ENCODE peak calls at places on chromosome 1, in six cellular contexts. W is A549, H is IMR-90, R is Peyer's patch, L is endothelial cell of umbilical vein, K is heart left ventricle. J is an unnamed sample.

GRCh38 chr1:59971464-59971911 is 44.9 kb upstream of the CYP2J2 start:
- DNase-seq in W (peak; percentile 42), H (peak; percentile 34), R (peak; percentile 82), L (peak; percentile 63), K (peak; percentile 68), J (peak; percentile 80)

GRCh38 chr1:175845371-175845770 is 102.0 kb upstream of the TNR start:
- DNase-seq in W (no peak), H (no peak), R (no peak), L (no peak), K (no peak), J (no peak)

GRCh38 chr1:36248250-36248894 is 24.1 kb downstream of the THRAP3 start:
- DNase-seq in W (peak; percentile 92), H (peak; percentile 93), R (peak; percentile 57), L (peak; percentile 59), K (no peak), J (no peak)

GRCh38 chr1:239831577-239832355 is 259.9 kb upstream of the FMN2 start:
- DNase-seq in W (no peak), H (no peak), R (no peak), L (no peak), K (no peak), J (no peak)

GRCh38 chr1:4126731-4127594 is 226.9 kb upstream of the C1orf174 start:
- DNase-seq in W (no peak), H (no peak), R (no peak), L (no peak), K (no peak), J (no peak)

GRCh38 chr1:172429324-172430127 is 9.0 kb downstream of the C1orf105 start:
- DNase-seq in W (peak; percentile 82), H (peak; percentile 70), R (no peak), L (peak; percentile 78), K (no peak), J (no peak)

GRCh38 chr1:153649867-153650235 is 8.7 kb upstream of the SNAPIN start:
- DNase-seq in W (no peak), H (no peak), R (peak; percentile 34), L (no peak), K (peak; percentile 82), J (no peak)

GRCh38 chr1:41955461-41956159 is 36.9 kb upstream of the HIVEP3 start:
- DNase-seq in W (peak; percentile 24), H (peak; percentile 86), R (no peak), L (peak; percentile 84), K (no peak), J (peak; percentile 56)

GRCh38 chr1:89884718-89885596 is 64.1 kb downstream of the LRRC8D start:
- DNase-seq in W (peak; percentile 14), H (peak; percentile 69), R (no peak), L (peak; percentile 87), K (no peak), J (no peak)

GRCh38 chr1:40745180-40745579 is 38.4 kb upstream of the KCNQ4 start:
- DNase-seq in W (no peak), H (peak; percentile 80), R (no peak), L (no peak), K (no peak), J (no peak)

GRCh38 chr1:107110346-107110745 is 30.5 kb upstream of the NTNG1 start:
- DNase-seq in W (no peak), H (no peak), R (no peak), L (no peak), K (no peak), J (no peak)

GRCh38 chr1:99264201-99265021 is at the start of gene PLPPR4:
- DNase-seq in W (peak; percentile 2), H (peak; percentile 43), R (peak; percentile 50), L (peak; percentile 24), K (peak; percentile 57), J (peak; percentile 10)

GRCh38 chr1:54312874-54313316 is 93.3 kb downstream of the SSBP3 start:
- DNase-seq in W (peak; percentile 18), H (peak; percentile 77), R (no peak), L (peak; percentile 86), K (peak; percentile 73), J (peak; percentile 29)

GRCh38 chr1:236058141-236058626 is 6.7 kb downstream of the NID1 start:
- DNase-seq in W (no peak), H (peak; percentile 57), R (no peak), L (peak; percentile 10), K (no peak), J (no peak)

DNA sequence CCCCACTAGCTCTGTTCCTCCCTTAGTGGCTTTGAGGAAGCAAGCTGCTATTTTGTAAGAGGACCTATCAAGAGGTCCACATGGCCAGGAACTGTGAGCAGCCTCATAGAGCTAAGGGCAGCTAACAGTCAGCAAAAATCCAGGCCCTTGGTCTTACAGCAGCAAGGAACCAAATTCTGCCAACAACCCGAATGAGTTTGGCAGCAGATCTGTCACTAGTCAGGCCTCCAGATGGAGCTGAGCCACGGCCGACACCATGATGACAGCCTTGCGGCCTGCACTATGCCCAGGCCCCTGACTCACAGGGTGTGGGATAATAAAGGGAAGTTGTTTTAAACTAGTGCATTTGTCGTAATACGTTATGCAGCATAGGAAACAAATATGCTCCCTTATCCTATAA is 28.0 kb upstream of the H3-3A start:
- DNase-seq in W (no peak), H (peak; percentile 96), R (peak; percentile 88), L (peak; percentile 89), K (peak; percentile 91), J (peak; percentile 44)
- TF ChIP-seq POLR2A in W (no peak), H (no peak), R (peak; percentile 38), L (no peak), K (no peak), J (no peak)

GRCh38 chr1:28232558-28233263 is at the start of gene DNAJC8:
- DNase-seq in W (peak; percentile 89), H (peak; percentile 90), R (peak; percentile 94), L (peak; percentile 91), K (peak; percentile 97), J (peak; percentile 63)
- TF ChIP-seq POLR2A in W (peak; percentile 67), H (peak; percentile 84), R (peak; percentile 71), L (peak; percentile 79), K (no peak), J (peak; percentile 52)

DNA sequence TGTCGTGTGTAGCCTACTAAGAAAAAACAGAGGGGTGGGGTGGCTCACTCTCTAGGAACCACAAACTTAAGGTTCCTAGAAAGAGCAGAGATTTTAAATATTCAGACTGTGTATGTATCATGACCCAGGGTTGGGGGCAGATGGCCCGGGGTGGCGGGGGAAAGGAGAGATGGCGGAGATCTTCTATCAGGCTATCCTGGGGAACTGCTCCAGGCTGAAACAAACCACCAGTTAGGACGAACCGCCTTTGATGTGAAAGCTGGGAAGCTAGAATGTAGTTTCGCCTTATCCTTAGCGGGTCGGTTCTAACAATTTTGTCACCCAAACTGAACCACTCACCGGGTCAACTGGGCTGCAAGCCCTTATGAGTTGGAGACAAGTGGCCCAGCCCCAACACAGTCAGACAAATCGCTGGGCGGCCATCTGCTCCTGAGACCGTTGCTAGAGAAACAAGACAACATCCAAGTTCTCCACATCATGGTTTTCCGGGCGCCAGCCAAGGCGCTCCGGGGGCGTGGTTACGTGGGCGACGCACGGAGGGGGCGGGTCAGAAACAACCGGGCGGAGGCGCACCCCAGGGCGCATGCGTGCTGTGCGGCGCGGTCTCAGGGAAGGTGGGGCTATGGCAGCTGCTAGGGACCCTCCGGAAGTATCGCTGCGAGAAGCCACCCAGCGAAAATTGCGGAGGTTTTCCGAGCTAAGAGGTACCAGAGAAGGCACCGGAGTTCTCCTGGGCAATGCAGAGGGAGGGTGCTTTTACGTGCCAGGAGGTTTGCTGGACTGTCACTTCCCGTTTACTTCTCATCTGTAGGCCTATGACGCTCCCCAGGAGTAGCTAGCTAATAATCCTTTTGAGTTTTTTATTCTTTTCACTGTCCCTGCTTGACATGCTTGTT is at the start of the genes FPGT and LRRIQ3:
- DNase-seq in W (peak; percentile 91), H (peak; percentile 94), R (peak; percentile 97), L (peak; percentile 98), K (peak; percentile 96), J (peak; percentile 78)
- TF ChIP-seq POLR2A in W (peak; percentile 57), H (peak; percentile 84), R (peak; percentile 73), L (peak; percentile 95), K (no peak), J (peak; percentile 53)

GRCh38 chr1:21332691-21333449 is 42.6 kb upstream of the ECE1 start:
- DNase-seq in W (no peak), H (no peak), R (no peak), L (no peak), K (no peak), J (no peak)

GRCh38 chr1:21335088-21335678 is 44.9 kb upstream of the ECE1 start:
- DNase-seq in W (no peak), H (no peak), R (no peak), L (no peak), K (no peak), J (no peak)

GRCh38 chr1:21335750-21336168 is 45.5 kb upstream of the ECE1 start:
- DNase-seq in W (no peak), H (no peak), R (no peak), L (no peak), K (no peak), J (no peak)

GRCh38 chr1:21333824-21334213 is 43.6 kb upstream of the ECE1 start:
- DNase-seq in W (no peak), H (no peak), R (no peak), L (no peak), K (no peak), J (no peak)

DNA sequence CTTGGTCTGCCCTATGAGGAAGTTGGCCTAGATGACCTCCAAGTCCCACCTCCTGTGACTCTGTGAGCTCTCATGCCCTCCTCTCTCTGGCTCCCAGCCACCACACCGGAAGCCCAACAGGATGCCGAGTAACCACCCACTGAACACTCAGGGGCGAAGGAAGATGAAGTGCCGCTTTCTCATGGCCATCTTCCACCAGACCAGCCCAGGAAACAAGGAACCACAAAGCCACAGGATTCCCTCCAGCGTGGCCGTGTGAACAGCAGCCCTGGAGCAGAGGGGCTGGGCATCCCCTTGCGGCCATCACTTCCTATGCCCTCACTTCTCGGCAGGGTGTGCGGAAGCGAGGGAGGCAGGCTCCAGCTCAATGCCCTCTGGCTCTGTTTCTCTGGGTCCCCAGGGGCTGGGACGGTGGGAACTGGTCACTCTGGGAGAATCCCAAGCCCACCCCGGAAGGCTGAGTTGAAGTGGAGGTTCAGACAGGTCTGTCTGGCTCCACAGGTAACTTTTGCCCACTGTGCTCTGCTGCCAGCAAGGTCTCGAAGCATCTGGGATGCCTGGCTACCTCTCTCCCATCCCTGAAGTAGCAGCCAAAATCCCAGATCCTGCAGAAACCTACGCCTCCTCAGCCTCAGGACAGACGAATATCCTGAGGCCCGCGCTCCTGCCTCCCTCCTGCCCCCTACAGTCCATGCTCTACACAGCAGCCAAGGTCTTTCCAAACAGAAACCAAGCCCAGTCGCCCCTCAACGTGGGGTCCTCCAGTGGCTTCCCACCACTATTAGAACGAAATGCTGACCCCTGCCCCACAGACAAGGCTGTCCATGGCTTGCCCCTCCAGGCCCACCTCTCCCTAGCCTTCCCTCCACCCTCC is 44.2 kb upstream of the ECE1 start:
- DNase-seq in W (peak; percentile 65), H (peak; percentile 86), R (peak; percentile 68), L (peak; percentile 75), K (peak; percentile 77), J (peak; percentile 47)
- TF ChIP-seq POLR2A in W (no peak), H (peak; percentile 32), R (no peak), L (peak; percentile 43), K (no peak), J (peak; percentile 40)

DNA sequence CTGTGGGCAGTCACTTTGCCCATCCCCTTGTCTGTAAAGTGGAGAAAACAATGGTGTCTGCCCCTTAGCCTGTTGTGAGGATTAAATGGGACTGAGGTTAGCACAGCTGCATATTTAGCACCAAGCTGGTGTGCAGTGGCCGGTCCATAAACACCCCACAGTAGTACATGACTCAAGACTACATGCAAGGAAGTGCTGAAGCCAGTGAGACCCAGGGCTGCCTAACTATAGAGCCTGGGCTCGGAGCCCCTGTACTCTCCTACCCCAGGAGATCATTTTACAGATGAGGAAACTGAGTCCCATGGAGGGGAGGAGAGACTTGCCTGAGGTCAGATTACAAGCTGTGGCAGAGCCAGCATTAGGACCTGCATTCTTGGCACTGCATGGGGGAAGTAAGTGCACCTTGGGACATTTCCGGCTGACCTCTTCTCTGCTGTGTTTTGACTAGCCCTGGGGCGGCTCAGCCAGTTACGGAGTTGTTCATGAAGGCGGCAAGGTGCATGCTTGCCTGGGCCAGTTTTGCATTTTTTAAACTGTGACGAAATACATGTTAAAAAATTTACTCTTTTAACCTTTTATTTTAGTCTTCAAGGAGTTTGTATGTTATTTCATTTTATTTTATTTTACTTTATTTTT is 3.2 kb downstream of the SERINC2 start:
- DNase-seq in W (no peak), H (no peak), R (no peak), L (no peak), K (no peak), J (no peak)
- TF ChIP-seq POLR2A in W (no peak), H (no peak), R (no peak), L (no peak), K (no peak), J (no peak)

J was measured in H54.